ENCODE peak calls at places on chromosomes 11 and 22, in four cellular contexts. One of them, this sample, is unnamed.

GRCh38 chr11:130002846-130003716 is 446 bp upstream of the PRDM10 start:
- DNase-seq in H4: peak
- DNase-seq in retina: peak
- DNase-seq in progenitor cell of endocrine pancreas: peak
- DNase-seq in this sample: peak

GRCh38 chr22:48071305-48071704 is 1308.9 kb downstream of the TBC1D22A start:
- DNase-seq in H4: no peak
- DNase-seq in retina: no peak
- DNase-seq in progenitor cell of endocrine pancreas: no peak
- DNase-seq in this sample: no peak

GRCh38 chr22:43042101-43042780 is 27.3 kb upstream of the PACSIN2 start:
- DNase-seq in H4: peak
- DNase-seq in retina: peak
- DNase-seq in progenitor cell of endocrine pancreas: no peak
- DNase-seq in this sample: no peak

GRCh38 chr22:38843716-38844660 is at the start of gene NPTXR:
- DNase-seq in H4: peak
- DNase-seq in retina: no peak
- DNase-seq in progenitor cell of endocrine pancreas: peak
- DNase-seq in this sample: peak

GRCh38 chr22:39444937-39445465 is 11.8 kb upstream of the MGAT3 start:
- DNase-seq in H4: no peak
- DNase-seq in retina: no peak
- DNase-seq in progenitor cell of endocrine pancreas: no peak
- DNase-seq in this sample: no peak

GRCh38 chr11:35302388-35302787 is 117.0 kb downstream of the SLC1A2 start:
- DNase-seq in H4: peak
- DNase-seq in retina: no peak
- DNase-seq in progenitor cell of endocrine pancreas: no peak
- DNase-seq in this sample: no peak

GRCh38 chr11:124256076-124256475 is at the start of gene OR8G5:
- DNase-seq in H4: no peak
- DNase-seq in retina: no peak
- DNase-seq in progenitor cell of endocrine pancreas: no peak
- DNase-seq in this sample: no peak

GRCh38 chr22:38782402-38783094 is 11.4 kb downstream of the DNAL4 start:
- DNase-seq in H4: peak
- DNase-seq in retina: no peak
- DNase-seq in progenitor cell of endocrine pancreas: no peak
- DNase-seq in this sample: no peak

GRCh38 chr22:20107951-20108756 is 7.8 kb upstream of the RANBP1 start:
- DNase-seq in H4: no peak
- DNase-seq in retina: no peak
- DNase-seq in progenitor cell of endocrine pancreas: no peak
- DNase-seq in this sample: no peak

GRCh38 chr11:61837411-61838005 is 9.4 kb downstream of the FADS2 start:
- DNase-seq in H4: no peak
- DNase-seq in retina: no peak
- DNase-seq in progenitor cell of endocrine pancreas: no peak
- DNase-seq in this sample: no peak

GRCh38 chr22:20578192-20578591 is 70.8 kb downstream of the MED15 start:
- DNase-seq in H4: no peak
- DNase-seq in retina: no peak
- DNase-seq in progenitor cell of endocrine pancreas: no peak
- DNase-seq in this sample: no peak

GRCh38 chr11:79440451-79441158 is at the start of gene TENM4:
- DNase-seq in H4: peak
- DNase-seq in retina: peak
- DNase-seq in progenitor cell of endocrine pancreas: peak
- DNase-seq in this sample: peak

GRCh38 chr11:24679686-24680318 is 182.9 kb downstream of the LUZP2 start:
- DNase-seq in H4: no peak
- DNase-seq in retina: peak
- DNase-seq in progenitor cell of endocrine pancreas: no peak
- DNase-seq in this sample: no peak

GRCh38 chr22:23774922-23775436 is 2.3 kb downstream of the MMP11 start:
- DNase-seq in H4: peak
- DNase-seq in retina: no peak
- DNase-seq in progenitor cell of endocrine pancreas: no peak
- DNase-seq in this sample: no peak

GRCh38 chr11:8060801-8061554 is 20.0 kb upstream of the TUB start:
- DNase-seq in H4: no peak
- DNase-seq in retina: no peak
- DNase-seq in progenitor cell of endocrine pancreas: no peak
- DNase-seq in this sample: no peak

GRCh38 chr22:36381513-36382079 is 6.2 kb downstream of the MYH9 start:
- DNase-seq in H4: no peak
- DNase-seq in retina: no peak
- DNase-seq in progenitor cell of endocrine pancreas: no peak
- DNase-seq in this sample: no peak

GRCh38 chr11:74641905-74642304 is 49.5 kb downstream of the POLD3 start:
- DNase-seq in H4: no peak
- DNase-seq in retina: no peak
- DNase-seq in progenitor cell of endocrine pancreas: no peak
- DNase-seq in this sample: no peak

GRCh38 chr11:1796297-1797011 is 32.7 kb upstream of the CTSD start:
- DNase-seq in H4: peak
- DNase-seq in retina: no peak
- DNase-seq in progenitor cell of endocrine pancreas: no peak
- DNase-seq in this sample: no peak

GRCh38 chr11:114149689-114150407 is 90.3 kb downstream of the ZBTB16 start:
- DNase-seq in H4: no peak
- DNase-seq in retina: no peak
- DNase-seq in progenitor cell of endocrine pancreas: no peak
- DNase-seq in this sample: no peak

GRCh38 chr22:21816787-21817496 is 50.5 kb downstream of the MAPK1 start:
- DNase-seq in H4: peak
- DNase-seq in retina: no peak
- DNase-seq in progenitor cell of endocrine pancreas: no peak
- DNase-seq in this sample: no peak

GRCh38 chr11:76293189-76293631 is 86.9 kb upstream of the WNT11 start:
- DNase-seq in H4: no peak
- DNase-seq in retina: no peak
- DNase-seq in progenitor cell of endocrine pancreas: no peak
- DNase-seq in this sample: no peak

GRCh38 chr11:22920939-22921565 is 60.8 kb upstream of the CCDC179 start:
- DNase-seq in H4: peak
- DNase-seq in retina: peak
- DNase-seq in progenitor cell of endocrine pancreas: peak
- DNase-seq in this sample: no peak

GRCh38 chr11:101686514-101686913 is 102.7 kb upstream of the TRPC6 start:
- DNase-seq in H4: peak
- DNase-seq in retina: no peak
- DNase-seq in progenitor cell of endocrine pancreas: no peak
- DNase-seq in this sample: peak

GRCh38 chr11:92453055-92453454 is 228.4 kb downstream of the FAT3 start:
- DNase-seq in H4: peak
- DNase-seq in retina: no peak
- DNase-seq in progenitor cell of endocrine pancreas: no peak
- DNase-seq in this sample: no peak

GRCh38 chr22:47030143-47030641 is 267.7 kb downstream of the TBC1D22A start:
- DNase-seq in H4: no peak
- DNase-seq in retina: no peak
- DNase-seq in progenitor cell of endocrine pancreas: no peak
- DNase-seq in this sample: no peak

GRCh38 chr11:128592454-128592853 is 5.1 kb upstream of the ETS1 start:
- DNase-seq in H4: no peak
- DNase-seq in retina: no peak
- DNase-seq in progenitor cell of endocrine pancreas: no peak
- DNase-seq in this sample: no peak

GRCh38 chr11:1167751-1168231 is 10.0 kb downstream of the MUC5AC start:
- DNase-seq in H4: no peak
- DNase-seq in retina: no peak
- DNase-seq in progenitor cell of endocrine pancreas: no peak
- DNase-seq in this sample: no peak

GRCh38 chr11:33065445-33066178 is 26.2 kb downstream of the TCP11L1 start:
- DNase-seq in H4: peak
- DNase-seq in retina: peak
- DNase-seq in progenitor cell of endocrine pancreas: peak
- DNase-seq in this sample: peak